ENCODE peak calls at places on chromosomes 16 and 17, in nine cellular contexts. One of them, this sample, is unnamed.

GRCh38 chr16:54926166-54926838 is 4.4 kb upstream of the IRX5 start:
- DNase-seq in midbrain: no peak
- DNase-seq in skeletal muscle cell: peak
- DNase-seq in aorta: no peak
- DNase-seq in HFFc6: peak
- DNase-seq in globus pallidus: no peak
- DNase-seq in left colon: no peak
- DNase-seq in GM23338: no peak
- DNase-seq in central memory CD4-positive, alpha-beta T cell: no peak
- DNase-seq in this sample: no peak

GRCh38 chr17:2050246-2050866 is 4.5 kb upstream of the HIC1 start:
- DNase-seq in midbrain: peak
- DNase-seq in skeletal muscle cell: no peak
- DNase-seq in aorta: peak
- DNase-seq in HFFc6: no peak
- DNase-seq in globus pallidus: peak
- DNase-seq in left colon: no peak
- DNase-seq in GM23338: peak
- DNase-seq in central memory CD4-positive, alpha-beta T cell: peak
- DNase-seq in this sample: peak

GRCh38 chr16:77212736-77213541 is 13.7 kb downstream of the SYCE1L start:
- DNase-seq in midbrain: no peak
- DNase-seq in skeletal muscle cell: no peak
- DNase-seq in aorta: peak
- DNase-seq in HFFc6: no peak
- DNase-seq in globus pallidus: no peak
- DNase-seq in left colon: peak
- DNase-seq in GM23338: peak
- DNase-seq in central memory CD4-positive, alpha-beta T cell: peak
- DNase-seq in this sample: no peak

GRCh38 chr17:64599187-64599676 is 62.9 kb downstream of the SMURF2 start:
- DNase-seq in midbrain: no peak
- DNase-seq in skeletal muscle cell: no peak
- DNase-seq in aorta: no peak
- DNase-seq in HFFc6: no peak
- DNase-seq in globus pallidus: no peak
- DNase-seq in left colon: no peak
- DNase-seq in GM23338: peak
- DNase-seq in central memory CD4-positive, alpha-beta T cell: peak
- DNase-seq in this sample: peak

GRCh38 chr16:75567911-75568310 is 1.7 kb downstream of the GABARAPL2 start:
- DNase-seq in midbrain: no peak
- DNase-seq in skeletal muscle cell: no peak
- DNase-seq in aorta: no peak
- DNase-seq in HFFc6: no peak
- DNase-seq in globus pallidus: no peak
- DNase-seq in left colon: no peak
- DNase-seq in GM23338: no peak
- DNase-seq in central memory CD4-positive, alpha-beta T cell: no peak
- DNase-seq in this sample: no peak

GRCh38 chr17:72609501-72609900 is 483.0 kb downstream of the SLC39A11 start:
- DNase-seq in midbrain: no peak
- DNase-seq in skeletal muscle cell: no peak
- DNase-seq in aorta: no peak
- DNase-seq in HFFc6: peak
- DNase-seq in globus pallidus: no peak
- DNase-seq in left colon: peak
- DNase-seq in GM23338: no peak
- DNase-seq in central memory CD4-positive, alpha-beta T cell: no peak
- DNase-seq in this sample: peak

GRCh38 chr16:1944612-1945199 is 1.7 kb upstream of the MSRB1 start:
- DNase-seq in midbrain: no peak
- DNase-seq in skeletal muscle cell: no peak
- DNase-seq in aorta: no peak
- DNase-seq in HFFc6: no peak
- DNase-seq in globus pallidus: no peak
- DNase-seq in left colon: no peak
- DNase-seq in GM23338: no peak
- DNase-seq in central memory CD4-positive, alpha-beta T cell: no peak
- DNase-seq in this sample: no peak

GRCh38 chr16:89828199-89828869 is at the start of gene SPIRE2:
- DNase-seq in midbrain: peak
- DNase-seq in skeletal muscle cell: peak
- DNase-seq in aorta: peak
- DNase-seq in HFFc6: peak
- DNase-seq in globus pallidus: peak
- DNase-seq in left colon: peak
- DNase-seq in GM23338: peak
- DNase-seq in central memory CD4-positive, alpha-beta T cell: peak
- DNase-seq in this sample: peak

GRCh38 chr16:30615358-30616076 is 5.3 kb upstream of the ZNF689 start:
- DNase-seq in midbrain: no peak
- DNase-seq in skeletal muscle cell: no peak
- DNase-seq in aorta: peak
- DNase-seq in HFFc6: no peak
- DNase-seq in globus pallidus: no peak
- DNase-seq in left colon: peak
- DNase-seq in GM23338: peak
- DNase-seq in central memory CD4-positive, alpha-beta T cell: peak
- DNase-seq in this sample: peak

GRCh38 chr17:59941131-59941530 is 23.4 kb downstream of the RNFT1 start:
- DNase-seq in midbrain: no peak
- DNase-seq in skeletal muscle cell: no peak
- DNase-seq in aorta: no peak
- DNase-seq in HFFc6: no peak
- DNase-seq in globus pallidus: no peak
- DNase-seq in left colon: no peak
- DNase-seq in GM23338: no peak
- DNase-seq in central memory CD4-positive, alpha-beta T cell: no peak
- DNase-seq in this sample: no peak

GRCh38 chr16:57377080-57377841 is 5.0 kb downstream of the CX3CL1 start:
- DNase-seq in midbrain: no peak
- DNase-seq in skeletal muscle cell: no peak
- DNase-seq in aorta: peak
- DNase-seq in HFFc6: no peak
- DNase-seq in globus pallidus: no peak
- DNase-seq in left colon: no peak
- DNase-seq in GM23338: peak
- DNase-seq in central memory CD4-positive, alpha-beta T cell: no peak
- DNase-seq in this sample: peak

GRCh38 chr17:163514-164103 is 17.8 kb downstream of the DOC2B start:
- DNase-seq in midbrain: no peak
- DNase-seq in skeletal muscle cell: no peak
- DNase-seq in aorta: no peak
- DNase-seq in HFFc6: no peak
- DNase-seq in globus pallidus: no peak
- DNase-seq in left colon: no peak
- DNase-seq in GM23338: peak
- DNase-seq in central memory CD4-positive, alpha-beta T cell: no peak
- DNase-seq in this sample: no peak

GRCh38 chr16:3734758-3735221 is 17.5 kb upstream of the TRAP1 start:
- DNase-seq in midbrain: no peak
- DNase-seq in skeletal muscle cell: no peak
- DNase-seq in aorta: no peak
- DNase-seq in HFFc6: no peak
- DNase-seq in globus pallidus: no peak
- DNase-seq in left colon: no peak
- DNase-seq in GM23338: no peak
- DNase-seq in central memory CD4-positive, alpha-beta T cell: no peak
- DNase-seq in this sample: no peak

GRCh38 chr17:65409381-65409780 is 152.1 kb downstream of the AXIN2 start:
- DNase-seq in midbrain: no peak
- DNase-seq in skeletal muscle cell: no peak
- DNase-seq in aorta: no peak
- DNase-seq in HFFc6: peak
- DNase-seq in globus pallidus: no peak
- DNase-seq in left colon: no peak
- DNase-seq in GM23338: no peak
- DNase-seq in central memory CD4-positive, alpha-beta T cell: no peak
- DNase-seq in this sample: no peak

GRCh38 chr17:20086416-20087074 is 77.4 kb downstream of the SPECC1 start:
- DNase-seq in midbrain: no peak
- DNase-seq in skeletal muscle cell: no peak
- DNase-seq in aorta: no peak
- DNase-seq in HFFc6: no peak
- DNase-seq in globus pallidus: no peak
- DNase-seq in left colon: no peak
- DNase-seq in GM23338: no peak
- DNase-seq in central memory CD4-positive, alpha-beta T cell: no peak
- DNase-seq in this sample: peak

GRCh38 chr17:69460963-69461922 is 46.7 kb downstream of the MAP2K6 start:
- DNase-seq in midbrain: peak
- DNase-seq in skeletal muscle cell: no peak
- DNase-seq in aorta: no peak
- DNase-seq in HFFc6: no peak
- DNase-seq in globus pallidus: peak
- DNase-seq in left colon: no peak
- DNase-seq in GM23338: peak
- DNase-seq in central memory CD4-positive, alpha-beta T cell: no peak
- DNase-seq in this sample: no peak

GRCh38 chr17:4142107-4142900 is 526 bp downstream of the ZZEF1 start:
- DNase-seq in midbrain: no peak
- DNase-seq in skeletal muscle cell: no peak
- DNase-seq in aorta: peak
- DNase-seq in HFFc6: peak
- DNase-seq in globus pallidus: no peak
- DNase-seq in left colon: peak
- DNase-seq in GM23338: peak
- DNase-seq in central memory CD4-positive, alpha-beta T cell: no peak
- DNase-seq in this sample: peak

GRCh38 chr17:72566671-72567484 is 446.1 kb downstream of the SOX9 start:
- DNase-seq in midbrain: no peak
- DNase-seq in skeletal muscle cell: no peak
- DNase-seq in aorta: no peak
- DNase-seq in HFFc6: no peak
- DNase-seq in globus pallidus: no peak
- DNase-seq in left colon: no peak
- DNase-seq in GM23338: no peak
- DNase-seq in central memory CD4-positive, alpha-beta T cell: no peak
- DNase-seq in this sample: no peak

GRCh38 chr17:3692346-3692745 is 3.6 kb downstream of the P2RX5 start:
- DNase-seq in midbrain: no peak
- DNase-seq in skeletal muscle cell: no peak
- DNase-seq in aorta: no peak
- DNase-seq in HFFc6: no peak
- DNase-seq in globus pallidus: no peak
- DNase-seq in left colon: no peak
- DNase-seq in GM23338: peak
- DNase-seq in central memory CD4-positive, alpha-beta T cell: no peak
- DNase-seq in this sample: no peak

GRCh38 chr17:27630607-27631408 is at the start of gene LGALS9:
- DNase-seq in midbrain: peak
- DNase-seq in skeletal muscle cell: no peak
- DNase-seq in aorta: no peak
- DNase-seq in HFFc6: peak
- DNase-seq in globus pallidus: peak
- DNase-seq in left colon: peak
- DNase-seq in GM23338: no peak
- DNase-seq in central memory CD4-positive, alpha-beta T cell: peak
- DNase-seq in this sample: peak

GRCh38 chr17:9220466-9221230 is 199.3 kb downstream of the NTN1 start:
- DNase-seq in midbrain: no peak
- DNase-seq in skeletal muscle cell: no peak
- DNase-seq in aorta: no peak
- DNase-seq in HFFc6: no peak
- DNase-seq in globus pallidus: no peak
- DNase-seq in left colon: no peak
- DNase-seq in GM23338: no peak
- DNase-seq in central memory CD4-positive, alpha-beta T cell: no peak
- DNase-seq in this sample: no peak

GRCh38 chr17:47841488-47842308 is 625 bp upstream of the SCRN2 start:
- DNase-seq in midbrain: no peak
- DNase-seq in skeletal muscle cell: no peak
- DNase-seq in aorta: no peak
- DNase-seq in HFFc6: no peak
- DNase-seq in globus pallidus: no peak
- DNase-seq in left colon: no peak
- DNase-seq in GM23338: no peak
- DNase-seq in central memory CD4-positive, alpha-beta T cell: no peak
- DNase-seq in this sample: no peak

GRCh38 chr16:85245307-85246172 is 133.3 kb upstream of the CIBAR2 start:
- DNase-seq in midbrain: peak
- DNase-seq in skeletal muscle cell: peak
- DNase-seq in aorta: peak
- DNase-seq in HFFc6: peak
- DNase-seq in globus pallidus: peak
- DNase-seq in left colon: peak
- DNase-seq in GM23338: peak
- DNase-seq in central memory CD4-positive, alpha-beta T cell: peak
- DNase-seq in this sample: peak

GRCh38 chr17:2500446-2500845 is 11.2 kb downstream of the METTL16 start:
- DNase-seq in midbrain: no peak
- DNase-seq in skeletal muscle cell: no peak
- DNase-seq in aorta: no peak
- DNase-seq in HFFc6: no peak
- DNase-seq in globus pallidus: no peak
- DNase-seq in left colon: no peak
- DNase-seq in GM23338: no peak
- DNase-seq in central memory CD4-positive, alpha-beta T cell: no peak
- DNase-seq in this sample: no peak

GRCh38 chr17:78777886-78778285 is 4.2 kb downstream of the CYTH1 start:
- DNase-seq in midbrain: no peak
- DNase-seq in skeletal muscle cell: no peak
- DNase-seq in aorta: no peak
- DNase-seq in HFFc6: no peak
- DNase-seq in globus pallidus: no peak
- DNase-seq in left colon: no peak
- DNase-seq in GM23338: no peak
- DNase-seq in central memory CD4-positive, alpha-beta T cell: no peak
- DNase-seq in this sample: no peak

GRCh38 chr17:29078183-29079045 is 35.5 kb downstream of the PIPOX start:
- DNase-seq in midbrain: no peak
- DNase-seq in skeletal muscle cell: no peak
- DNase-seq in aorta: no peak
- DNase-seq in HFFc6: no peak
- DNase-seq in globus pallidus: no peak
- DNase-seq in left colon: no peak
- DNase-seq in GM23338: no peak
- DNase-seq in central memory CD4-positive, alpha-beta T cell: no peak
- DNase-seq in this sample: no peak

GRCh38 chr17:80492343-80493136 is 16.1 kb upstream of the NPTX1 start:
- DNase-seq in midbrain: no peak
- DNase-seq in skeletal muscle cell: no peak
- DNase-seq in aorta: no peak
- DNase-seq in HFFc6: no peak
- DNase-seq in globus pallidus: no peak
- DNase-seq in left colon: no peak
- DNase-seq in GM23338: no peak
- DNase-seq in central memory CD4-positive, alpha-beta T cell: no peak
- DNase-seq in this sample: no peak

GRCh38 chr16:324451-325334 is 27.8 kb downstream of the AXIN1 start:
- DNase-seq in midbrain: no peak
- DNase-seq in skeletal muscle cell: no peak
- DNase-seq in aorta: no peak
- DNase-seq in HFFc6: no peak
- DNase-seq in globus pallidus: no peak
- DNase-seq in left colon: peak
- DNase-seq in GM23338: peak
- DNase-seq in central memory CD4-positive, alpha-beta T cell: peak
- DNase-seq in this sample: peak

GRCh38 chr17:28763804-28764266 is 20.0 kb downstream of the TRAF4 start:
- DNase-seq in midbrain: peak
- DNase-seq in skeletal muscle cell: peak
- DNase-seq in aorta: peak
- DNase-seq in HFFc6: peak
- DNase-seq in globus pallidus: peak
- DNase-seq in left colon: peak
- DNase-seq in GM23338: peak
- DNase-seq in central memory CD4-positive, alpha-beta T cell: peak
- DNase-seq in this sample: peak

GRCh38 chr16:49592507-49593422 is 219.2 kb downstream of the C16orf78 start:
- DNase-seq in midbrain: no peak
- DNase-seq in skeletal muscle cell: no peak
- DNase-seq in aorta: no peak
- DNase-seq in HFFc6: no peak
- DNase-seq in globus pallidus: no peak
- DNase-seq in left colon: no peak
- DNase-seq in GM23338: peak
- DNase-seq in central memory CD4-positive, alpha-beta T cell: peak
- DNase-seq in this sample: peak

GRCh38 chr16:86783626-86784266 is 205.4 kb downstream of the FOXL1 start:
- DNase-seq in midbrain: peak
- DNase-seq in skeletal muscle cell: no peak
- DNase-seq in aorta: peak
- DNase-seq in HFFc6: no peak
- DNase-seq in globus pallidus: no peak
- DNase-seq in left colon: no peak
- DNase-seq in GM23338: no peak
- DNase-seq in central memory CD4-positive, alpha-beta T cell: no peak
- DNase-seq in this sample: no peak